ENCODE peak calls at places on chromosome 3, in six cellular contexts. J is cardiac fibroblast; M is mesendoderm; H is upper lobe of right lung; N is fibroblast of mammary gland; K is CD4-positive, CD25-positive, alpha-beta regulatory T cell. E is an unnamed sample.

GRCh38 chr3:195441971-195442572 is 748 bp downstream of the ACAP2 start:
- DNase-seq in H (peak), K (peak), M (peak), J (peak), N (peak), E (no peak)

GRCh38 chr3:172694526-172694925 is 16.3 kb downstream of the NCEH1 start:
- DNase-seq in H (no peak), K (no peak), M (no peak), J (no peak), N (no peak), E (no peak)

GRCh38 chr3:31370681-31371080 is 162.0 kb upstream of the STT3B start:
- DNase-seq in N (no peak), J (no peak), M (no peak), K (no peak), H (no peak), E (no peak)

GRCh38 chr3:81709606-81710005 is 51.8 kb downstream of the GBE1 start:
- DNase-seq in K (no peak), N (no peak), J (no peak), M (no peak), H (no peak), E (no peak)

GRCh38 chr3:160667452-160667851 is 9.5 kb upstream of the ARL14 start:
- DNase-seq in N (peak), K (no peak), M (peak), H (no peak), J (peak), E (peak)

GRCh38 chr3:15969874-15970640 is 172.3 kb upstream of the ANKRD28 start:
- DNase-seq in N (no peak), M (no peak), J (no peak), K (no peak), H (no peak), E (no peak)

GRCh38 chr3:114622001-114622400 is 328.2 kb downstream of the TIGIT start:
- DNase-seq in M (no peak), J (no peak), N (no peak), H (no peak), K (no peak), E (no peak)

GRCh38 chr3:106006001-106006400 is 137.2 kb upstream of the CBLB start:
- DNase-seq in J (peak), N (peak), M (peak), K (no peak), H (no peak), E (peak)

GRCh38 chr3:32177702-32178198 is 60.7 kb upstream of the CMTM8 start:
- DNase-seq in M (peak), N (peak), H (no peak), K (peak), J (peak), E (peak)

GRCh38 chr3:119352863-119353527 is 58.8 kb downstream of the ARHGAP31 start:
- DNase-seq in N (peak), M (peak), J (peak), K (peak), H (no peak), E (no peak)

GRCh38 chr3:50504681-50505080 is 1.2 kb upstream of the CACNA2D2 start:
- DNase-seq in H (no peak), K (no peak), M (no peak), J (no peak), N (no peak), E (no peak)

GRCh38 chr3:185842241-185842640 is 17.4 kb upstream of the IGF2BP2 start:
- DNase-seq in H (no peak), N (no peak), J (no peak), K (no peak), M (no peak), E (no peak)

GRCh38 chr3:172156309-172156998 is 117.1 kb downstream of the FNDC3B start:
- DNase-seq in K (no peak), J (no peak), M (peak), H (peak), N (no peak), E (no peak)

GRCh38 chr3:160810360-160810759 is 54.3 kb downstream of the PPM1L start:
- DNase-seq in J (peak), N (peak), H (no peak), K (no peak), M (no peak), E (no peak)

GRCh38 chr3:172201136-172201989 is 162.0 kb downstream of the FNDC3B start:
- DNase-seq in H (peak), K (no peak), J (peak), M (no peak), N (peak), E (peak)

GRCh38 chr3:184189421-184189820 is 3.4 kb downstream of the ABCF3 start:
- DNase-seq in M (no peak), H (no peak), K (no peak), N (no peak), J (no peak), E (no peak)

GRCh38 chr3:16176391-16177030 is 2.0 kb downstream of the GALNT15 start:
- DNase-seq in K (no peak), H (no peak), M (no peak), N (peak), J (peak), E (no peak)

GRCh38 chr3:37764586-37764985 is 97.1 kb upstream of the CTDSPL start:
- DNase-seq in N (no peak), M (no peak), K (no peak), J (no peak), H (no peak), E (no peak)

GRCh38 chr3:37766797-37767776 is 94.6 kb upstream of the CTDSPL start:
- DNase-seq in J (no peak), K (no peak), H (no peak), M (no peak), N (no peak), E (no peak)

GRCh38 chr3:37763338-37763737 is 98.3 kb upstream of the CTDSPL start:
- DNase-seq in M (no peak), K (no peak), H (no peak), N (no peak), J (no peak), E (no peak)

GRCh38 chr3:37766220-37766605 is 95.5 kb upstream of the CTDSPL start:
- DNase-seq in M (no peak), N (no peak), K (no peak), H (no peak), J (no peak), E (no peak)

DNA sequence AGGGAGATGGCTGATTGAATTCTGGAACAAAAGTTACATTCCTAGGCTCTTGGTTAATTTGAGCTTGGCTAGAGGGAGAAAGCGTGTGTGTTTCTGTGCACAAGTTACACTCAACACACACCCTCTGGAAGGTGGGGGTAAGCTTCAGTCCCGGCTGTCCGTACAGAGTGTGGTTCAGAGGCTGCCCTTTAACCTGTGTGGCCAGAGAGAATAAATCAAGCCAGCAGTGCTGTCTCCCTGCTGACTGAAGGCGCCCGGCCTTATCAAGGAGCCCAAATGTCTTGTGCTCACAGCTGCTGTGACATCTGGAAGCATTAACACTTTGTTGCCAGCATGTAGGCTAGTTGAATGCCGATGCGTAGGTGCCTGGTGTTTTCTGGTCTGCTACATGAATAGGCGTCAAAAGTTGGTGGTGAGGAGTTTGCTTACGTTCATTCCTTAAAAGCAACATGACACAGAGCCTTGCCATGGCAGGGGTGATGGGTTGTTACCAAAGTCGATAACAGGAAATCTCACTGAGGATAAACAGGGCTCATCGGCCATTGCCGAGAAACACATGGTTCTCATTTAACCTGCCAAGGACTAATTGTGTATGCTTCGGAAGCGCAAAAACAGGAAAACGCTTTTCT is 96.0 kb upstream of the CTDSPL start:
- DNase-seq in N (peak), K (no peak), J (no peak), M (peak), H (no peak), E (no peak)
- H3K4me3 ChIP-seq in N (no peak), K (no peak), J (no peak), M (no peak), H (no peak), E (no peak)

GRCh38 chr3:83435173-83435572 is 1523.6 kb upstream of the CADM2 start:
- DNase-seq in J (no peak), H (no peak), M (peak), N (no peak), K (no peak), E (no peak)
- H3K4me3 ChIP-seq in J (no peak), H (no peak), M (no peak), N (no peak), K (no peak), E (no peak)

DNA sequence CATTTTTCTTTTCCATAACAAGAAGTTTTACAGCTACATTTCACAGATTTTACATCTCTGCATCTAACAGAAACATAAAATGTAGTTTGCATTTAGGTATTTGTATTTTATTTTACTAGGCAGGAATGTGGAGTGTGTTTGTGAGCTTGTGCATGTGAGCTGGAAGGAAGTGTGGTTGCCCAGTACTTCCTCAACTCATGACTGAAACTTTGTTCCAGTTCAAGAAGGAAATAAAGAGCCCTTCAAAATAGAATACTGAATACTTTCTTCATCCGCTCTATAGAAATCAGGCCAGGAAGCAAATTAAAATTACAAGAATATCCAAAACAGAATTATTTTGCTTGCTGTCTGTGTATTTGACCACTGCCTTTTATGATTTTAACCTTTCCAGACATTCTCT is 81.3 kb downstream of the CHL1 start:
- DNase-seq in M (no peak), J (no peak), K (no peak), N (no peak), H (no peak), E (no peak)
- H3K4me3 ChIP-seq in M (no peak), J (no peak), K (no peak), N (no peak), H (no peak), E (no peak)

GRCh38 chr3:123802007-123802630 is 82.0 kb downstream of the MYLK start:
- DNase-seq in J (no peak), M (no peak), N (no peak), H (no peak), K (no peak), E (no peak)

GRCh38 chr3:123801474-123801873 is 82.7 kb downstream of the MYLK start:
- DNase-seq in J (no peak), M (no peak), H (no peak), K (no peak), N (no peak), E (no peak)

GRCh38 chr3:123798540-123798939 is 85.6 kb downstream of the MYLK start:
- DNase-seq in N (no peak), K (no peak), M (no peak), J (no peak), H (no peak), E (no peak)

GRCh38 chr3:123799544-123800351 is 84.4 kb downstream of the MYLK start:
- DNase-seq in K (no peak), J (no peak), M (peak), N (peak), H (no peak), E (peak)

GRCh38 chr3:123800352-123800682 is 83.8 kb downstream of the MYLK start:
- DNase-seq in N (peak), J (no peak), K (no peak), H (no peak), M (no peak), E (no peak)
- H3K4me3 ChIP-seq in N (no peak), J (no peak), K (no peak), H (peak), M (no peak), E (no peak)

DNA sequence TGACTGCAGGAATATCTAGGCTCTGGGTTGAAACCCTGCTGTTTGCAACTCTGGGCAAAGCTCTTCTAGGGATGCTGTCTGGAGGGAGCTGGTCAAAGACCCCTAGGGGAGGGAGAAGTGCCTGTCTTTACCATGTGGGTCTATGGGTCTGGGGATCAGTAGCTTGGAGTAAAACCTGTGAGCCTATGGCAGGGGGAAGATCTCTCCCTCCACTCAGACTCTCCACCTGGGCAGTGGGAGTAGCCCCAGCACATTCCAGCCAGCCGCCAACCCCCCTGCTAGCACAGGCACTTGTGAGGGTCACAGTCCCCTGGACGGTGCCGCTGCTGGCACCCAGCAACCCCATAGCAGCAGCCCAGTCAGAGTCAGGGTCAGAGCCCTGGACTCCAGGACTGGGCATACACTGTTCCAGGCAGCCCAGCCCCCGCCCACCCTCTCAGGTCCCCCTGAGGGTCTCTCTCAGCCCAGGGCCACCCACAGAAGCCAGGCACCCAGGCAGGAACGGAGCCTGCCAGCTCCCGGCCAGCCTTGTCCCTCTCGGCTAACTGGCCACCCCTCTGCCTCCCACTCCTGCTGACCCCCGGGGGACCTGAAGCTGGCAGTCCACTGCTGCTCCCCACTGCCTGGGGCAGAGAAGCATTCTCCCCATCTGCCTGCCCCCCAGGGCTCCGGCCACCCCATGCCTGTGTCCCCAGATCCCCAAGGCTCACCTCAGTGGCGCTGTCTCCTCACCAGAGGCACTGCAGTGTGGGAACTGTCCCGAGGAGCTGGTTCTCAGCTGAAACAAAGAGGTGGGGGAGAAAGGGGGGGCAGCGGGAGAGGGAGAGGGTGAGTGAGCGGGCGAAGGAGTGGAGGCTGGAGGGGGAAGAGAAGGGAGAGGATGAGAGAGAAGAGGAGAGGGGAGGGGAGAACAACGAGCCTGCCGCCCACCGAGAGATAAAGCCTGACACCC is 10.8 kb downstream of the GLYCTK start:
- DNase-seq in H (no peak), M (no peak), J (no peak), K (no peak), N (no peak), E (no peak)
- H3K4me3 ChIP-seq in H (no peak), M (no peak), J (no peak), K (no peak), N (no peak), E (no peak)

DNA sequence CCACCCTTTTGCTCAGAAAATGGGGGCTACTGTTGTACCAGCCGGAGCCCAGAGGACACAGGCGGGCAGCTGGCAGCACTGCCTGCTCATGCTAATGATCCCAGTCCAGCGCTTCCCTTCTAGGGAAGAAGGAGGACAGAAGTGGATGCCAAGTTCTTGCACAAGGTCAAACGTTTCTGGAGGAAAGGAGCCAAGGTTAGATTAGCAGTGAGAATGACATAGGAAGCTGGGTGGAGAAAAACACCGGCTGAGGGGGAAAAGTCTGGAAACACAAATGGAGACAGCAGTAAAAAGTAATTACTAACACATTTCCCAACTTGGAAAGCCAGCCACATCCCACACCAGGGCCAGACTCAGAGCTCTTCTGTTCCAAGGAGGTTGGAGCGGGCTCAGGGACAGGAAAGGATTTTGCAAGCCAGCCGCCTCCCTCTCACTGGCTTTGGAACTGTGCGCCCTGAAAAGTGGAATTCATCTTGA is 133.8 kb downstream of the CD47 start:
- DNase-seq in H (peak), K (no peak), J (peak), M (no peak), N (peak), E (no peak)
- H3K4me3 ChIP-seq in H (no peak), K (no peak), J (peak), M (no peak), N (peak), E (no peak)

GRCh38 chr3:12508316-12508715 is 24.0 kb downstream of the TSEN2 start:
- DNase-seq in K (no peak), J (peak), M (peak), N (peak), H (no peak), E (peak)
- H3K4me3 ChIP-seq in K (no peak), J (peak), M (no peak), N (peak), H (no peak), E (no peak)

DNA sequence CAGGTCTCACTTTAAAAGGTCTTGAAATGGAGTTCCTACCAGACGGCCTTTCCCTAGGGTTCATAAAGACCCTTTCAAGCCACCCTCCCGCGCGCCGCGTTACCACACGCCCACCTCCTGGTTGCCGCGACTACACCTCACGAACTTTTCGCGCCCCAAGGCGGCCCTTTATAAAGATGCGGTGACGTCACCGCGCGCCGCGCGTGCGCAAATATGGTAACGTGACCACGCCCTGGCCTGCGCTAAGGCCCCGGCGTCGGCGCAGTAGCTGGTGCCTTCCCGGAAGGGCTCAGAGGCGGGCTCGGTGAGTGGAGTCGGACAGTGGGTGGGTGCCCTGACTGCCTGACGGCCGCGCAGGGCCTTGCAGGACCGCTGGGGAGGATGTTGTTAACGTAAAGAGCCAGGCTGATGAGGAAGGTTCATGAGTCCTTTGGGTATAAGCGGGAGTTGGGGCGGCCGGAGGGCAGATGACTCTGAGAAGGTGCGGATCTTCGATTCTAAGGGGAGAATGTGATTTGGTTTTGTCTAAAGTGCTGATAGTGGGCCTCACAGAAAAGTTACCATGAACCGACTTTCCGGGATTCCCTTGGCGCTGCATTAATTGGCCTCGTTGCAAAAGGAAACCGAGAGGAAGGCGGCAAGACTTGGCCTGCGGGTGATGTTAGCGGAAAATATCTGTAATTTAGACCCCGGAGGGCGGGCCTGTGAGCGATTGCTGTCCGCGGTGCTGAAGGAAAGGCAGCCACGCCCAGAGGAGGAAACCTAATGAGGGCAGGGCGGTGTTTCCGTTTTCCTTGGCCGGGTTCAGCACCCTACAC is 54.4 kb downstream of the FEZF2 start:
- DNase-seq in M (peak), H (peak), J (peak), K (peak), N (peak), E (peak)
- H3K4me3 ChIP-seq in M (peak), H (peak), J (peak), K (peak), N (peak), E (peak)

GRCh38 chr3:5239602-5240001 is 52.1 kb downstream of the EDEM1 start:
- DNase-seq in K (no peak), J (peak), H (no peak), N (peak), M (peak), E (peak)
- H3K4me3 ChIP-seq in K (no peak), J (no peak), H (no peak), N (no peak), M (no peak), E (no peak)

GRCh38 chr3:157499342-157499963 is 3.8 kb downstream of the VEPH1 start:
- DNase-seq in J (no peak), M (peak), K (no peak), N (no peak), H (peak), E (peak)

GRCh38 chr3:157495846-157496245 is 7.4 kb downstream of the VEPH1 start:
- DNase-seq in N (no peak), H (no peak), K (no peak), M (no peak), J (no peak), E (no peak)

GRCh38 chr3:157501863-157502262 is 1.4 kb downstream of the VEPH1 start:
- DNase-seq in J (no peak), N (no peak), M (peak), H (no peak), K (no peak), E (no peak)

GRCh38 chr3:157500232-157500631 is 3.0 kb downstream of the VEPH1 start:
- DNase-seq in M (no peak), N (no peak), H (no peak), J (no peak), K (no peak), E (no peak)

DNA sequence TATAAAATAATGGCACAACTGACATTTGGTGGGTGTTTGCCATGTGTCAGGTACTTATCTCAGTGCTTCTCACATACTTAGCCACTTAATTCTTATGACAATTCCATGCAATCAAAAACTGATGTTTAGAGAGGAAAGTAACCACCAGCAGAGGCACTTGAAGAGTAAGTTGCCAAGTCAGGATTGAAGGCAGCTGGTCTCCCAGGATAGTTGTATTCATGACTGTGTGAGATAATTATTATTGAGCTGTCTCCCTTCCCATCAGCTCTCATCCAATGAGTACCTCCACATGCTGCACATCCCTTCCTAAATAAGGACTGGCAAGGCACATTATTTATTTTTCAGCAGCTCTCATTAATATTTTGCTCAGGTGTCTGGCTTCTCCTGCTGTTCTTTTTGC is 4.8 kb downstream of the VEPH1 start:
- DNase-seq in K (no peak), J (no peak), N (no peak), M (no peak), H (no peak), E (no peak)
- H3K4me3 ChIP-seq in K (no peak), J (no peak), N (no peak), M (no peak), H (peak), E (no peak)